ENCODE peak calls at places on chromosome 11, in four cellular contexts. One of them, this sample, is unnamed.
A peak's percentile ranks its signal among the peaks of the same experiment; 100 is the strongest.

GRCh38 chr11:122668562-122669090 is 13.1 kb downstream of the UBASH3B start:
- DNase-seq in PC-3: peak; percentile 97
- DNase-seq in tibial artery: no peak
- DNase-seq in thoracic aorta: no peak
- DNase-seq in this sample: no peak

GRCh38 chr11:16011396-16011795 is 344.9 kb downstream of the SOX6 start:
- DNase-seq in PC-3: no peak
- DNase-seq in tibial artery: no peak
- DNase-seq in thoracic aorta: no peak
- DNase-seq in this sample: no peak

GRCh38 chr11:640021-640706 is 3.1 kb downstream of the DRD4 start:
- DNase-seq in PC-3: no peak
- DNase-seq in tibial artery: no peak
- DNase-seq in thoracic aorta: no peak
- DNase-seq in this sample: no peak

GRCh38 chr11:97140885-97141494 is 751.2 kb downstream of the JRKL start:
- DNase-seq in PC-3: peak; percentile 43
- DNase-seq in tibial artery: no peak
- DNase-seq in thoracic aorta: no peak
- DNase-seq in this sample: no peak

GRCh38 chr11:90134420-90135003 is at the start of gene NAALAD2:
- DNase-seq in PC-3: no peak
- DNase-seq in tibial artery: peak; percentile 69
- DNase-seq in thoracic aorta: no peak
- DNase-seq in this sample: peak; percentile 27

GRCh38 chr11:86940122-86940777 is 14.9 kb downstream of the FZD4 start:
- DNase-seq in PC-3: peak; percentile 76
- DNase-seq in tibial artery: peak; percentile 80
- DNase-seq in thoracic aorta: no peak
- DNase-seq in this sample: no peak

GRCh38 chr11:22786475-22786874 is 43.1 kb downstream of the SVIP start:
- DNase-seq in PC-3: no peak
- DNase-seq in tibial artery: no peak
- DNase-seq in thoracic aorta: no peak
- DNase-seq in this sample: no peak

GRCh38 chr11:79045811-79046304 is 395.0 kb downstream of the TENM4 start:
- DNase-seq in PC-3: no peak
- DNase-seq in tibial artery: no peak
- DNase-seq in thoracic aorta: no peak
- DNase-seq in this sample: no peak

GRCh38 chr11:82701847-82702520 is 31.7 kb downstream of the FAM181B start:
- DNase-seq in PC-3: peak; percentile 81
- DNase-seq in tibial artery: no peak
- DNase-seq in thoracic aorta: no peak
- DNase-seq in this sample: peak; percentile 32

GRCh38 chr11:67268036-67268683 is 1.9 kb downstream of the GRK2 start:
- DNase-seq in PC-3: no peak
- DNase-seq in tibial artery: peak; percentile 72
- DNase-seq in thoracic aorta: no peak
- DNase-seq in this sample: peak; percentile 56

GRCh38 chr11:100397401-100397800 is 289.7 kb upstream of the ARHGAP42 start:
- DNase-seq in PC-3: no peak
- DNase-seq in tibial artery: no peak
- DNase-seq in thoracic aorta: no peak
- DNase-seq in this sample: no peak

GRCh38 chr11:69292221-69292648 is 1.7 kb upstream of the MYEOV start:
- DNase-seq in PC-3: peak; percentile 47
- DNase-seq in tibial artery: no peak
- DNase-seq in thoracic aorta: no peak
- DNase-seq in this sample: no peak

GRCh38 chr11:122681731-122682130 is 26.2 kb downstream of the UBASH3B start:
- DNase-seq in PC-3: peak; percentile 37
- DNase-seq in tibial artery: no peak
- DNase-seq in thoracic aorta: no peak
- DNase-seq in this sample: no peak

GRCh38 chr11:43997022-43997665 is 50.6 kb upstream of the ACCSL start:
- DNase-seq in PC-3: no peak
- DNase-seq in tibial artery: peak; percentile 39
- DNase-seq in thoracic aorta: no peak
- DNase-seq in this sample: no peak

GRCh38 chr11:25734592-25735211 is 597.2 kb upstream of the ANO3 start:
- DNase-seq in PC-3: peak; percentile 58
- DNase-seq in tibial artery: no peak
- DNase-seq in thoracic aorta: no peak
- DNase-seq in this sample: peak; percentile 2

GRCh38 chr11:7846003-7846402 is 49.3 kb upstream of the OR5P2 start:
- DNase-seq in PC-3: peak; percentile 38
- DNase-seq in tibial artery: no peak
- DNase-seq in thoracic aorta: no peak
- DNase-seq in this sample: no peak

GRCh38 chr11:3056296-3057068 is 741 bp downstream of the CARS1 start:
- DNase-seq in PC-3: peak; percentile 14
- DNase-seq in tibial artery: peak; percentile 69
- DNase-seq in thoracic aorta: no peak
- DNase-seq in this sample: peak; percentile 55

GRCh38 chr11:132718711-132719641 is 813.3 kb downstream of the OPCML start:
- DNase-seq in PC-3: no peak
- DNase-seq in tibial artery: no peak
- DNase-seq in thoracic aorta: no peak
- DNase-seq in this sample: peak; percentile 27

GRCh38 chr11:104547996-104548661 is 350.1 kb downstream of the CASP12 start:
- DNase-seq in PC-3: no peak
- DNase-seq in tibial artery: no peak
- DNase-seq in thoracic aorta: no peak
- DNase-seq in this sample: no peak

GRCh38 chr11:36684840-36685800 is 87.1 kb upstream of the RAG2 start:
- DNase-seq in PC-3: no peak
- DNase-seq in tibial artery: no peak
- DNase-seq in thoracic aorta: no peak
- DNase-seq in this sample: no peak

GRCh38 chr11:34363363-34364084 is 5.7 kb upstream of the ABTB2 start:
- DNase-seq in PC-3: no peak
- DNase-seq in tibial artery: no peak
- DNase-seq in thoracic aorta: no peak
- DNase-seq in this sample: no peak

GRCh38 chr11:126007263-126007662 is 55.4 kb downstream of the CDON start:
- DNase-seq in PC-3: peak; percentile 67
- DNase-seq in tibial artery: no peak
- DNase-seq in thoracic aorta: no peak
- DNase-seq in this sample: no peak

GRCh38 chr11:1600626-1601025 is 2.5 kb upstream of the KRTAP5-2 start:
- DNase-seq in PC-3: no peak
- DNase-seq in tibial artery: no peak
- DNase-seq in thoracic aorta: no peak
- DNase-seq in this sample: no peak

GRCh38 chr11:77107950-77108349 is 5.3 kb downstream of the OMP start:
- DNase-seq in PC-3: peak; percentile 94
- DNase-seq in tibial artery: peak; percentile 78
- DNase-seq in thoracic aorta: peak; percentile 55
- DNase-seq in this sample: peak; percentile 83

GRCh38 chr11:80146231-80146630 is 705.4 kb upstream of the TENM4 start:
- DNase-seq in PC-3: peak; percentile 66
- DNase-seq in tibial artery: no peak
- DNase-seq in thoracic aorta: no peak
- DNase-seq in this sample: no peak

GRCh38 chr11:77113382-77114088 is 10.9 kb downstream of the OMP start:
- DNase-seq in PC-3: peak; percentile 67
- DNase-seq in tibial artery: no peak
- DNase-seq in thoracic aorta: no peak
- DNase-seq in this sample: peak; percentile 70

GRCh38 chr11:91011503-91011902 is 788.7 kb upstream of the CHORDC1 start:
- DNase-seq in PC-3: no peak
- DNase-seq in tibial artery: no peak
- DNase-seq in thoracic aorta: no peak
- DNase-seq in this sample: no peak

GRCh38 chr11:95918056-95918455 is 5.9 kb downstream of the MTMR2 start:
- DNase-seq in PC-3: no peak
- DNase-seq in tibial artery: no peak
- DNase-seq in thoracic aorta: no peak
- DNase-seq in this sample: no peak

GRCh38 chr11:27218498-27219038 is 144.4 kb downstream of the CCDC34 start:
- DNase-seq in PC-3: peak; percentile 36
- DNase-seq in tibial artery: no peak
- DNase-seq in thoracic aorta: no peak
- DNase-seq in this sample: no peak

GRCh38 chr11:8339592-8340022 is 75.9 kb upstream of the LMO1 start:
- DNase-seq in PC-3: no peak
- DNase-seq in tibial artery: no peak
- DNase-seq in thoracic aorta: no peak
- DNase-seq in this sample: no peak

GRCh38 chr11:2870460-2870859 is 15.1 kb downstream of the CDKN1C start:
- DNase-seq in PC-3: no peak
- DNase-seq in tibial artery: no peak
- DNase-seq in thoracic aorta: no peak
- DNase-seq in this sample: no peak

GRCh38 chr11:128568166-128568778 is 19.1 kb downstream of the ETS1 start:
- DNase-seq in PC-3: no peak
- DNase-seq in tibial artery: no peak
- DNase-seq in thoracic aorta: no peak
- DNase-seq in this sample: no peak

GRCh38 chr11:109236188-109236587 is 185.8 kb upstream of the C11orf87 start:
- DNase-seq in PC-3: no peak
- DNase-seq in tibial artery: no peak
- DNase-seq in thoracic aorta: no peak
- DNase-seq in this sample: no peak

GRCh38 chr11:8058216-8058615 is 22.8 kb upstream of the TUB start:
- DNase-seq in PC-3: no peak
- DNase-seq in tibial artery: no peak
- DNase-seq in thoracic aorta: no peak
- DNase-seq in this sample: no peak

GRCh38 chr11:121297872-121298271 is 5.3 kb downstream of the SC5D start:
- DNase-seq in PC-3: no peak
- DNase-seq in tibial artery: no peak
- DNase-seq in thoracic aorta: no peak
- DNase-seq in this sample: no peak

GRCh38 chr11:69240332-69241074 is 53.5 kb upstream of the MYEOV start:
- DNase-seq in PC-3: peak; percentile 56
- DNase-seq in tibial artery: no peak
- DNase-seq in thoracic aorta: no peak
- DNase-seq in this sample: no peak

GRCh38 chr11:57434640-57435546 is 8.0 kb upstream of the SLC43A3 start:
- DNase-seq in PC-3: peak; percentile 91
- DNase-seq in tibial artery: no peak
- DNase-seq in thoracic aorta: no peak
- DNase-seq in this sample: no peak

GRCh38 chr11:57752954-57753353 is 1.3 kb upstream of the BTBD18 start:
- DNase-seq in PC-3: no peak
- DNase-seq in tibial artery: no peak
- DNase-seq in thoracic aorta: no peak
- DNase-seq in this sample: no peak

DNA sequence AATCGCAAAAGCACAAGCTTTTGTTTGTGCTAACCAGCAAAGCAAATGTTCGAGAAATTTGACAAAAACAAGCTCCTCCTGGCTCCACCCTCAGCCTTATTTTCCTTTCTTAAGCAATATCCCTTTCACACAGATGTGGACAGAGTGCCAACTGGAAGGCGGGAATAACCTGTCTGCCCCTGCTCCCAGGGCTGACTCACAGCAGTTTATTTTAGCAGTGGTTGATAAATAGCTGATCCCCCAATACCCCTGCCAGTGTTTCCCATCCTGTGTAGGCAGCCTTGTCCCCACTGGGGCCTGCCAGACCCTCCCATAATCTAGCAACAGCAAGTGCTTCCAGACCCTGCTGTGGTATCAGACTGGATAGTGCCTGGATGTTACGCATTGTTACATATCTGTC is 53.5 kb downstream of the PARVA start:
- DNase-seq in PC-3: peak; percentile 75
- DNase-seq in tibial artery: peak; percentile 93
- DNase-seq in thoracic aorta: peak; percentile 71
- DNase-seq in this sample: peak; percentile 72
- H3K4me1 ChIP-seq in PC-3: peaks cover 16% of the 10 kb centered on the region
- H3K4me1 ChIP-seq in tibial artery: no peaks in the 10 kb centered on the region
- H3K4me1 ChIP-seq in thoracic aorta: peaks cover 62% of the 10 kb centered on the region
- H3K4me1 ChIP-seq in this sample: peaks cover 17% of the 10 kb centered on the region

GRCh38 chr11:62671272-62671603 is 235 bp upstream of the UQCC3 start:
- DNase-seq in PC-3: no peak
- DNase-seq in tibial artery: no peak
- DNase-seq in thoracic aorta: no peak
- DNase-seq in this sample: no peak
- H3K4me1 ChIP-seq in PC-3: peaks cover 42% of the 10 kb centered on the region
- H3K4me1 ChIP-seq in tibial artery: peaks cover 7% of the 10 kb centered on the region
- H3K4me1 ChIP-seq in thoracic aorta: peaks cover 45% of the 10 kb centered on the region
- H3K4me1 ChIP-seq in this sample: peaks cover 37% of the 10 kb centered on the region

DNA sequence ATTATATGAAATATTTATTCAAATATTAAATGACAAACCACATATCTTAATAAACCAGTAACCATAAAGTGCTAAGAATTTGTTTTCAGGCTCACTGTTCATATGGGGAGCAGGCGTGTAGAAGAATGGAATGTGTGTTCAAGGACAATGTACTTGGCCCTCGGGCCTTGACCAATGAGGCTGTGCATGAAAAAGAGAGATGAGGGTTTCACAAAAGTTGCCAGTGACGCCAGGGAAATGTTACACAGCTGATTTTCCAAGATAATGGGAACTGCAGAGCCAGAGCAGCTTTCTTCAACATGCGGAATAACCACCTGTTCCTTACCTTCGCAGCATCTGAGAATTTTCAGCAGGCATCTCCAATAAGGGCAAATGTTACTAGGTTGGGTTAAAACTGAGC is 4.2 kb downstream of the SF1 start:
- DNase-seq in PC-3: no peak
- DNase-seq in tibial artery: no peak
- DNase-seq in thoracic aorta: no peak
- DNase-seq in this sample: no peak
- H3K4me1 ChIP-seq in PC-3: peaks cover 18% of the 10 kb centered on the region
- H3K4me1 ChIP-seq in tibial artery: no peaks in the 10 kb centered on the region
- H3K4me1 ChIP-seq in thoracic aorta: peaks cover 53% of the 10 kb centered on the region
- H3K4me1 ChIP-seq in this sample: peaks cover 15% of the 10 kb centered on the region

GRCh38 chr11:12386745-12387144 is 9.4 kb downstream of the PARVA start:
- DNase-seq in PC-3: no peak
- DNase-seq in tibial artery: no peak
- DNase-seq in thoracic aorta: no peak
- DNase-seq in this sample: no peak
- H3K4me1 ChIP-seq in PC-3: no peaks in the 10 kb centered on the region
- H3K4me1 ChIP-seq in tibial artery: no peaks in the 10 kb centered on the region
- H3K4me1 ChIP-seq in thoracic aorta: peaks cover 55% of the 10 kb centered on the region
- H3K4me1 ChIP-seq in this sample: no peaks in the 10 kb centered on the region

GRCh38 chr11:61103851-61104423 is 1.6 kb downstream of the CD5 start:
- DNase-seq in PC-3: no peak
- DNase-seq in tibial artery: no peak
- DNase-seq in thoracic aorta: no peak
- DNase-seq in this sample: no peak
- H3K4me1 ChIP-seq in PC-3: no peaks in the 10 kb centered on the region
- H3K4me1 ChIP-seq in tibial artery: no peaks in the 10 kb centered on the region
- H3K4me1 ChIP-seq in thoracic aorta: no peaks in the 10 kb centered on the region
- H3K4me1 ChIP-seq in this sample: no peaks in the 10 kb centered on the region

This sample was measured in mucosa of descending colon.